ENCODE peak calls at places on chromosomes 7 and 10, in eight cellular contexts. One of them, this sample, is unnamed. For H3K9me3, the result is how much of the 10 kb centered on the place peaks cover.

GRCh38 chr7:121023683-121024507 is 35.4 kb downstream of the CPED1 start:
- DNase-seq in ascending aorta: no peak
- DNase-seq in heart left ventricle: no peak
- DNase-seq in fibroblast of lung: no peak
- DNase-seq in CD8-positive, alpha-beta T cell: no peak
- DNase-seq in upper lobe of right lung: no peak
- DNase-seq in effector memory CD4-positive, alpha-beta T cell: no peak
- DNase-seq in AG04450: no peak
- DNase-seq in this sample: no peak

GRCh38 chr7:4014649-4015048 is 667.4 kb upstream of the FOXK1 start:
- DNase-seq in heart left ventricle: no peak
- DNase-seq in AG04450: no peak
- DNase-seq in effector memory CD4-positive, alpha-beta T cell: no peak
- DNase-seq in ascending aorta: no peak
- DNase-seq in fibroblast of lung: no peak
- DNase-seq in CD8-positive, alpha-beta T cell: no peak
- DNase-seq in upper lobe of right lung: no peak
- DNase-seq in this sample: no peak

GRCh38 chr10:43262902-43263466 is 3.9 kb downstream of the RASGEF1A start:
- DNase-seq in fibroblast of lung: no peak
- DNase-seq in effector memory CD4-positive, alpha-beta T cell: no peak
- DNase-seq in upper lobe of right lung: no peak
- DNase-seq in CD8-positive, alpha-beta T cell: no peak
- DNase-seq in AG04450: no peak
- DNase-seq in ascending aorta: no peak
- DNase-seq in heart left ventricle: no peak
- DNase-seq in this sample: no peak

GRCh38 chr7:131723926-131724325 is 167.5 kb upstream of the PODXL start:
- DNase-seq in ascending aorta: no peak
- DNase-seq in CD8-positive, alpha-beta T cell: no peak
- DNase-seq in effector memory CD4-positive, alpha-beta T cell: no peak
- DNase-seq in fibroblast of lung: no peak
- DNase-seq in AG04450: no peak
- DNase-seq in upper lobe of right lung: no peak
- DNase-seq in heart left ventricle: no peak
- DNase-seq in this sample: no peak

GRCh38 chr7:1944619-1945210 is 274.6 kb downstream of the ELFN1 start:
- DNase-seq in ascending aorta: no peak
- DNase-seq in effector memory CD4-positive, alpha-beta T cell: no peak
- DNase-seq in heart left ventricle: no peak
- DNase-seq in fibroblast of lung: no peak
- DNase-seq in AG04450: no peak
- DNase-seq in CD8-positive, alpha-beta T cell: no peak
- DNase-seq in upper lobe of right lung: no peak
- DNase-seq in this sample: no peak

GRCh38 chr7:78326189-78326588 is 527.6 kb downstream of the PHTF2 start:
- DNase-seq in fibroblast of lung: peak
- DNase-seq in CD8-positive, alpha-beta T cell: no peak
- DNase-seq in ascending aorta: no peak
- DNase-seq in heart left ventricle: no peak
- DNase-seq in upper lobe of right lung: no peak
- DNase-seq in effector memory CD4-positive, alpha-beta T cell: no peak
- DNase-seq in AG04450: peak
- DNase-seq in this sample: no peak

GRCh38 chr7:133275008-133275407 is 22.1 kb downstream of the EXOC4 start:
- DNase-seq in AG04450: no peak
- DNase-seq in effector memory CD4-positive, alpha-beta T cell: no peak
- DNase-seq in upper lobe of right lung: no peak
- DNase-seq in fibroblast of lung: no peak
- DNase-seq in heart left ventricle: no peak
- DNase-seq in ascending aorta: no peak
- DNase-seq in CD8-positive, alpha-beta T cell: no peak
- DNase-seq in this sample: no peak

GRCh38 chr7:35707422-35707821 is 12.5 kb upstream of the HERPUD2 start:
- DNase-seq in CD8-positive, alpha-beta T cell: no peak
- DNase-seq in effector memory CD4-positive, alpha-beta T cell: no peak
- DNase-seq in upper lobe of right lung: no peak
- DNase-seq in AG04450: no peak
- DNase-seq in fibroblast of lung: peak
- DNase-seq in heart left ventricle: no peak
- DNase-seq in ascending aorta: no peak
- DNase-seq in this sample: no peak

GRCh38 chr7:73343671-73344380 is 15.9 kb downstream of the FKBP6 start:
- DNase-seq in heart left ventricle: no peak
- DNase-seq in CD8-positive, alpha-beta T cell: no peak
- DNase-seq in effector memory CD4-positive, alpha-beta T cell: no peak
- DNase-seq in fibroblast of lung: no peak
- DNase-seq in upper lobe of right lung: no peak
- DNase-seq in AG04450: no peak
- DNase-seq in ascending aorta: no peak
- DNase-seq in this sample: no peak

GRCh38 chr10:104437226-104437625 is 83.6 kb downstream of the CFAP58 start:
- DNase-seq in heart left ventricle: no peak
- DNase-seq in ascending aorta: no peak
- DNase-seq in AG04450: no peak
- DNase-seq in effector memory CD4-positive, alpha-beta T cell: no peak
- DNase-seq in CD8-positive, alpha-beta T cell: no peak
- DNase-seq in upper lobe of right lung: no peak
- DNase-seq in fibroblast of lung: no peak
- DNase-seq in this sample: no peak

GRCh38 chr7:94394399-94395140 is at the start of gene COL1A2:
- DNase-seq in fibroblast of lung: peak
- DNase-seq in ascending aorta: peak
- DNase-seq in heart left ventricle: peak
- DNase-seq in CD8-positive, alpha-beta T cell: peak
- DNase-seq in upper lobe of right lung: peak
- DNase-seq in effector memory CD4-positive, alpha-beta T cell: no peak
- DNase-seq in AG04450: peak
- DNase-seq in this sample: no peak

GRCh38 chr7:118185163-118185860 is 1.3 kb downstream of the LSM8 start:
- DNase-seq in effector memory CD4-positive, alpha-beta T cell: no peak
- DNase-seq in CD8-positive, alpha-beta T cell: no peak
- DNase-seq in ascending aorta: no peak
- DNase-seq in AG04450: peak
- DNase-seq in upper lobe of right lung: no peak
- DNase-seq in fibroblast of lung: peak
- DNase-seq in heart left ventricle: no peak
- DNase-seq in this sample: no peak

GRCh38 chr7:91194841-91195240 is 69.4 kb upstream of the FZD1 start:
- DNase-seq in AG04450: no peak
- DNase-seq in upper lobe of right lung: no peak
- DNase-seq in effector memory CD4-positive, alpha-beta T cell: no peak
- DNase-seq in CD8-positive, alpha-beta T cell: no peak
- DNase-seq in fibroblast of lung: no peak
- DNase-seq in heart left ventricle: no peak
- DNase-seq in ascending aorta: no peak
- DNase-seq in this sample: no peak

GRCh38 chr10:127398140-127398966 is 150.8 kb upstream of the NPS start:
- DNase-seq in effector memory CD4-positive, alpha-beta T cell: no peak
- DNase-seq in fibroblast of lung: peak
- DNase-seq in ascending aorta: no peak
- DNase-seq in upper lobe of right lung: no peak
- DNase-seq in heart left ventricle: no peak
- DNase-seq in AG04450: peak
- DNase-seq in CD8-positive, alpha-beta T cell: no peak
- DNase-seq in this sample: no peak

GRCh38 chr10:104806791-104807190 is 165.7 kb downstream of the SORCS3 start:
- DNase-seq in CD8-positive, alpha-beta T cell: no peak
- DNase-seq in fibroblast of lung: no peak
- DNase-seq in ascending aorta: no peak
- DNase-seq in heart left ventricle: no peak
- DNase-seq in AG04450: no peak
- DNase-seq in upper lobe of right lung: no peak
- DNase-seq in effector memory CD4-positive, alpha-beta T cell: no peak
- DNase-seq in this sample: no peak

GRCh38 chr7:42144253-42145002 is 92.6 kb downstream of the GLI3 start:
- DNase-seq in effector memory CD4-positive, alpha-beta T cell: no peak
- DNase-seq in ascending aorta: no peak
- DNase-seq in CD8-positive, alpha-beta T cell: no peak
- DNase-seq in upper lobe of right lung: no peak
- DNase-seq in heart left ventricle: no peak
- DNase-seq in fibroblast of lung: peak
- DNase-seq in AG04450: no peak
- DNase-seq in this sample: no peak

GRCh38 chr7:90298145-90299038 is 22.7 kb downstream of the FAM237B start:
- DNase-seq in CD8-positive, alpha-beta T cell: no peak
- DNase-seq in AG04450: peak
- DNase-seq in ascending aorta: no peak
- DNase-seq in fibroblast of lung: peak
- DNase-seq in upper lobe of right lung: no peak
- DNase-seq in heart left ventricle: no peak
- DNase-seq in effector memory CD4-positive, alpha-beta T cell: no peak
- DNase-seq in this sample: no peak

GRCh38 chr10:95837368-95837776 is 70.4 kb upstream of the CC2D2B start:
- DNase-seq in CD8-positive, alpha-beta T cell: no peak
- DNase-seq in ascending aorta: no peak
- DNase-seq in AG04450: no peak
- DNase-seq in effector memory CD4-positive, alpha-beta T cell: no peak
- DNase-seq in fibroblast of lung: no peak
- DNase-seq in heart left ventricle: no peak
- DNase-seq in upper lobe of right lung: no peak
- DNase-seq in this sample: no peak

GRCh38 chr7:142496545-142496991 is 238.7 kb upstream of the PRSS58 start:
- DNase-seq in fibroblast of lung: peak
- DNase-seq in upper lobe of right lung: no peak
- DNase-seq in heart left ventricle: no peak
- DNase-seq in effector memory CD4-positive, alpha-beta T cell: no peak
- DNase-seq in AG04450: no peak
- DNase-seq in CD8-positive, alpha-beta T cell: no peak
- DNase-seq in ascending aorta: no peak
- DNase-seq in this sample: no peak

DNA sequence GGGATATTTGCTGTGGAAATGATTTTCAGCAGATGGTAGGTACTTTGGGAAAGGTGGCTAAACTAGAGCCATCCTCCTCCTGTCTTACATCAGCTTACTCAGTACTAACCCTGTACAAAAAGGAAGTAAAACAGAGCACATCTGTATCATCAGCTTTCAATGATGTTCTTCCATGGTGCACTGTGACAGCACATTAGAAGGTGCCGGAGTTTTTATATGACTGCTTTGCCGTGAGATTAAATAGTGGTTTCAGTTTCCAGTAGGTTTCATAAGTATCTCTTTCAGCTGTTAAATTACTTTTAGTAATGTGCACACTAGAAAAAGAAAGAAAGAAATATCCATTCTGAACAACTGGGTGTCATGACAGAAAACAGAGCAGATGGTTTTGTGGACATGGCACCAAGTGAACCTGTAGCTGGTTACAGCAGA is 86.5 kb downstream of the ARID5B start:
- DNase-seq in upper lobe of right lung: no peak
- DNase-seq in CD8-positive, alpha-beta T cell: no peak
- DNase-seq in heart left ventricle: no peak
- DNase-seq in fibroblast of lung: no peak
- DNase-seq in AG04450: no peak
- DNase-seq in ascending aorta: no peak
- DNase-seq in effector memory CD4-positive, alpha-beta T cell: no peak
- DNase-seq in this sample: no peak
- H3K9me3 ChIP-seq in upper lobe of right lung: under half
- H3K9me3 ChIP-seq in CD8-positive, alpha-beta T cell: under half
- H3K9me3 ChIP-seq in heart left ventricle: under half
- H3K9me3 ChIP-seq in fibroblast of lung: under half
- H3K9me3 ChIP-seq in AG04450: under half
- H3K9me3 ChIP-seq in ascending aorta: under half
- H3K9me3 ChIP-seq in effector memory CD4-positive, alpha-beta T cell: under half
- H3K9me3 ChIP-seq in this sample: under half

GRCh38 chr7:157757211-157757610 is 420.4 kb downstream of the DNAJB6 start:
- DNase-seq in fibroblast of lung: no peak
- DNase-seq in ascending aorta: no peak
- DNase-seq in CD8-positive, alpha-beta T cell: no peak
- DNase-seq in heart left ventricle: no peak
- DNase-seq in upper lobe of right lung: no peak
- DNase-seq in AG04450: no peak
- DNase-seq in effector memory CD4-positive, alpha-beta T cell: no peak
- DNase-seq in this sample: no peak

GRCh38 chr7:157758468-157759245 is 421.9 kb downstream of the DNAJB6 start:
- DNase-seq in effector memory CD4-positive, alpha-beta T cell: no peak
- DNase-seq in CD8-positive, alpha-beta T cell: no peak
- DNase-seq in AG04450: no peak
- DNase-seq in fibroblast of lung: no peak
- DNase-seq in ascending aorta: no peak
- DNase-seq in heart left ventricle: no peak
- DNase-seq in upper lobe of right lung: no peak
- DNase-seq in this sample: no peak

GRCh38 chr7:157760004-157760730 is 423.4 kb downstream of the DNAJB6 start:
- DNase-seq in fibroblast of lung: no peak
- DNase-seq in AG04450: no peak
- DNase-seq in upper lobe of right lung: no peak
- DNase-seq in CD8-positive, alpha-beta T cell: no peak
- DNase-seq in ascending aorta: no peak
- DNase-seq in effector memory CD4-positive, alpha-beta T cell: no peak
- DNase-seq in heart left ventricle: no peak
- DNase-seq in this sample: no peak

GRCh38 chr7:157757776-157758467 is 421.1 kb downstream of the DNAJB6 start:
- DNase-seq in heart left ventricle: no peak
- DNase-seq in fibroblast of lung: no peak
- DNase-seq in effector memory CD4-positive, alpha-beta T cell: no peak
- DNase-seq in upper lobe of right lung: no peak
- DNase-seq in ascending aorta: no peak
- DNase-seq in CD8-positive, alpha-beta T cell: no peak
- DNase-seq in AG04450: no peak
- DNase-seq in this sample: no peak

GRCh38 chr7:157759246-157759805 is 422.5 kb downstream of the DNAJB6 start:
- DNase-seq in fibroblast of lung: no peak
- DNase-seq in CD8-positive, alpha-beta T cell: no peak
- DNase-seq in AG04450: no peak
- DNase-seq in ascending aorta: no peak
- DNase-seq in effector memory CD4-positive, alpha-beta T cell: no peak
- DNase-seq in upper lobe of right lung: no peak
- DNase-seq in heart left ventricle: no peak
- DNase-seq in this sample: no peak
- H3K9me3 ChIP-seq in fibroblast of lung: under half
- H3K9me3 ChIP-seq in CD8-positive, alpha-beta T cell: under half
- H3K9me3 ChIP-seq in AG04450: half or more
- H3K9me3 ChIP-seq in ascending aorta: under half
- H3K9me3 ChIP-seq in effector memory CD4-positive, alpha-beta T cell: under half
- H3K9me3 ChIP-seq in upper lobe of right lung: under half
- H3K9me3 ChIP-seq in heart left ventricle: under half
- H3K9me3 ChIP-seq in this sample: under half

GRCh38 chr10:120041807-120042545 is 149.4 kb downstream of the SEC23IP start:
- DNase-seq in AG04450: no peak
- DNase-seq in ascending aorta: no peak
- DNase-seq in effector memory CD4-positive, alpha-beta T cell: no peak
- DNase-seq in upper lobe of right lung: no peak
- DNase-seq in CD8-positive, alpha-beta T cell: no peak
- DNase-seq in heart left ventricle: no peak
- DNase-seq in fibroblast of lung: no peak
- DNase-seq in this sample: no peak
- H3K9me3 ChIP-seq in AG04450: under half
- H3K9me3 ChIP-seq in ascending aorta: under half
- H3K9me3 ChIP-seq in effector memory CD4-positive, alpha-beta T cell: under half
- H3K9me3 ChIP-seq in upper lobe of right lung: under half
- H3K9me3 ChIP-seq in CD8-positive, alpha-beta T cell: under half
- H3K9me3 ChIP-seq in heart left ventricle: under half
- H3K9me3 ChIP-seq in fibroblast of lung: under half
- H3K9me3 ChIP-seq in this sample: under half

DNA sequence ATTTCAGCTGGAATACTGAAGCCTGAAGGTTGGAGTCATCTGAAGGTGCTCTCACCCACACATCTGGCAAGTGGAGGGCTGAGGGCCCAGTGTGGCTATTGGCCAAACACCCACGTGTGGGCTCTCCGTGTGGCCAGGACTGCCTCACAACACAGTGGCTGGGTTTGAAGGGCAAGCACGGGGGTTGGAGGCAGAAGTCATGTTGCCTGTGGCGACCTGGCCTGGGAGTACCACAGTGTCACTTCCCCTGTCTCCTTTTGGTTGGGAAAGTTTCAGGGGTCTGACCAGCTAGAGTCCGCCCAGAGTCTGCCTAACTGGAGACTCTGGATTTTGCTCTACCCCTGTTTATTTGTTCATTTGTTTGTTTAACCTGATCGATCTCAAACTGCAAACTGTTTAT is 169.5 kb downstream of the DNAJB6 start:
- DNase-seq in heart left ventricle: no peak
- DNase-seq in effector memory CD4-positive, alpha-beta T cell: no peak
- DNase-seq in ascending aorta: no peak
- DNase-seq in AG04450: no peak
- DNase-seq in CD8-positive, alpha-beta T cell: no peak
- DNase-seq in fibroblast of lung: no peak
- DNase-seq in upper lobe of right lung: peak
- DNase-seq in this sample: no peak
- H3K9me3 ChIP-seq in heart left ventricle: under half
- H3K9me3 ChIP-seq in effector memory CD4-positive, alpha-beta T cell: under half
- H3K9me3 ChIP-seq in ascending aorta: under half
- H3K9me3 ChIP-seq in AG04450: under half
- H3K9me3 ChIP-seq in CD8-positive, alpha-beta T cell: under half
- H3K9me3 ChIP-seq in fibroblast of lung: under half
- H3K9me3 ChIP-seq in upper lobe of right lung: under half
- H3K9me3 ChIP-seq in this sample: under half